ENCODE peak calls at places on chromosome 6, in six cellular contexts. One of them, this sample, is unnamed.
A peak's percentile ranks its signal among the peaks of the same experiment; 100 is the strongest.

GRCh38 chr6:149501201-149501600 is 16.4 kb upstream of the ZC3H12D start:
- DNase-seq in left ventricle myocardium inferior: no peak
- DNase-seq in GM06990: no peak
- DNase-seq in IMR-90: no peak
- DNase-seq in transverse colon: no peak
- DNase-seq in cardiac muscle cell: no peak
- DNase-seq in this sample: no peak

GRCh38 chr6:11121851-11122250 is 10.3 kb upstream of the ERVFRD-1 start:
- DNase-seq in cardiac muscle cell: peak; percentile 40
- DNase-seq in transverse colon: no peak
- DNase-seq in left ventricle myocardium inferior: no peak
- DNase-seq in IMR-90: no peak
- DNase-seq in GM06990: no peak
- DNase-seq in this sample: no peak

GRCh38 chr6:109743739-109744138 is 52.6 kb downstream of the FIG4 start:
- DNase-seq in transverse colon: no peak
- DNase-seq in cardiac muscle cell: peak; percentile 44
- DNase-seq in left ventricle myocardium inferior: no peak
- DNase-seq in GM06990: no peak
- DNase-seq in IMR-90: peak; percentile 87
- DNase-seq in this sample: no peak

GRCh38 chr6:5634525-5634924 is 372.2 kb downstream of the NRN1 start:
- DNase-seq in left ventricle myocardium inferior: no peak
- DNase-seq in cardiac muscle cell: peak; percentile 50
- DNase-seq in transverse colon: no peak
- DNase-seq in IMR-90: peak; percentile 8
- DNase-seq in GM06990: no peak
- DNase-seq in this sample: peak; percentile 35

GRCh38 chr6:82554706-82555105 is 191.1 kb downstream of the TPBG start:
- DNase-seq in GM06990: no peak
- DNase-seq in IMR-90: no peak
- DNase-seq in left ventricle myocardium inferior: no peak
- DNase-seq in cardiac muscle cell: no peak
- DNase-seq in transverse colon: no peak
- DNase-seq in this sample: no peak

GRCh38 chr6:104539173-104539572 is 320.5 kb downstream of the HACE1 start:
- DNase-seq in IMR-90: no peak
- DNase-seq in left ventricle myocardium inferior: no peak
- DNase-seq in cardiac muscle cell: no peak
- DNase-seq in transverse colon: no peak
- DNase-seq in GM06990: no peak
- DNase-seq in this sample: no peak

GRCh38 chr6:52390361-52390727 is 28.4 kb downstream of the PAQR8 start:
- DNase-seq in GM06990: no peak
- DNase-seq in left ventricle myocardium inferior: no peak
- DNase-seq in cardiac muscle cell: peak; percentile 59
- DNase-seq in transverse colon: no peak
- DNase-seq in IMR-90: peak; percentile 73
- DNase-seq in this sample: no peak

GRCh38 chr6:113659762-113660404 is 197.3 kb upstream of the MARCKS start:
- DNase-seq in cardiac muscle cell: no peak
- DNase-seq in IMR-90: no peak
- DNase-seq in GM06990: no peak
- DNase-seq in left ventricle myocardium inferior: no peak
- DNase-seq in transverse colon: no peak
- DNase-seq in this sample: no peak

GRCh38 chr6:119204744-119205143 is 126.3 kb upstream of the FAM184A start:
- DNase-seq in cardiac muscle cell: no peak
- DNase-seq in transverse colon: no peak
- DNase-seq in left ventricle myocardium inferior: no peak
- DNase-seq in GM06990: no peak
- DNase-seq in IMR-90: no peak
- DNase-seq in this sample: no peak

GRCh38 chr6:140346461-140346860 is 972.0 kb upstream of the CITED2 start:
- DNase-seq in IMR-90: peak; percentile 26
- DNase-seq in GM06990: no peak
- DNase-seq in left ventricle myocardium inferior: no peak
- DNase-seq in transverse colon: no peak
- DNase-seq in cardiac muscle cell: peak; percentile 35
- DNase-seq in this sample: no peak

GRCh38 chr6:1554881-1555569 is 54.7 kb upstream of the FOXC1 start:
- DNase-seq in left ventricle myocardium inferior: peak; percentile 77
- DNase-seq in IMR-90: peak; percentile 32
- DNase-seq in GM06990: no peak
- DNase-seq in cardiac muscle cell: peak; percentile 76
- DNase-seq in transverse colon: peak; percentile 71
- DNase-seq in this sample: peak; percentile 65

GRCh38 chr6:108651781-108652227 is 91.1 kb downstream of the FOXO3 start:
- DNase-seq in GM06990: no peak
- DNase-seq in transverse colon: no peak
- DNase-seq in left ventricle myocardium inferior: peak; percentile 36
- DNase-seq in IMR-90: peak; percentile 92
- DNase-seq in cardiac muscle cell: peak; percentile 79
- DNase-seq in this sample: peak; percentile 86

GRCh38 chr6:8686077-8686476 is 250.7 kb upstream of the SLC35B3 start:
- DNase-seq in GM06990: no peak
- DNase-seq in cardiac muscle cell: no peak
- DNase-seq in left ventricle myocardium inferior: no peak
- DNase-seq in transverse colon: no peak
- DNase-seq in IMR-90: no peak
- DNase-seq in this sample: no peak

GRCh38 chr6:34237722-34238506 is 1.2 kb downstream of the HMGA1 start:
- DNase-seq in GM06990: peak; percentile 85
- DNase-seq in left ventricle myocardium inferior: no peak
- DNase-seq in IMR-90: peak; percentile 33
- DNase-seq in transverse colon: peak; percentile 68
- DNase-seq in cardiac muscle cell: peak; percentile 32
- DNase-seq in this sample: no peak

GRCh38 chr6:24522090-24522820 is 27.5 kb downstream of the ALDH5A1 start:
- DNase-seq in cardiac muscle cell: peak; percentile 36
- DNase-seq in GM06990: peak; percentile 62
- DNase-seq in transverse colon: no peak
- DNase-seq in left ventricle myocardium inferior: no peak
- DNase-seq in IMR-90: peak; percentile 17
- DNase-seq in this sample: no peak

GRCh38 chr6:157265630-157266029 is 57.7 kb downstream of the TMEM242 start:
- DNase-seq in transverse colon: no peak
- DNase-seq in IMR-90: no peak
- DNase-seq in left ventricle myocardium inferior: no peak
- DNase-seq in cardiac muscle cell: no peak
- DNase-seq in GM06990: no peak
- DNase-seq in this sample: no peak

GRCh38 chr6:124799638-124800037 is 162.6 kb upstream of the RNF217 start:
- DNase-seq in GM06990: no peak
- DNase-seq in left ventricle myocardium inferior: no peak
- DNase-seq in cardiac muscle cell: no peak
- DNase-seq in IMR-90: no peak
- DNase-seq in transverse colon: no peak
- DNase-seq in this sample: no peak

GRCh38 chr6:17482711-17483110 is 89.3 kb downstream of the CAP2 start:
- DNase-seq in left ventricle myocardium inferior: no peak
- DNase-seq in GM06990: no peak
- DNase-seq in transverse colon: no peak
- DNase-seq in IMR-90: no peak
- DNase-seq in cardiac muscle cell: no peak
- DNase-seq in this sample: no peak

GRCh38 chr6:72616406-72617015 is 5.4 kb upstream of the KCNQ5 start:
- DNase-seq in cardiac muscle cell: peak; percentile 69
- DNase-seq in transverse colon: no peak
- DNase-seq in IMR-90: peak; percentile 60
- DNase-seq in GM06990: no peak
- DNase-seq in left ventricle myocardium inferior: no peak
- DNase-seq in this sample: no peak

GRCh38 chr6:52503853-52504777 is 72.7 kb downstream of the TRAM2 start:
- DNase-seq in GM06990: no peak
- DNase-seq in transverse colon: peak; percentile 97
- DNase-seq in IMR-90: peak; percentile 72
- DNase-seq in left ventricle myocardium inferior: peak; percentile 90
- DNase-seq in cardiac muscle cell: peak; percentile 71
- DNase-seq in this sample: peak; percentile 99

GRCh38 chr6:540490-540889 is 116.4 kb downstream of the HUS1B start:
- DNase-seq in left ventricle myocardium inferior: no peak
- DNase-seq in transverse colon: no peak
- DNase-seq in IMR-90: no peak
- DNase-seq in GM06990: no peak
- DNase-seq in cardiac muscle cell: no peak
- DNase-seq in this sample: no peak

GRCh38 chr6:168209420-168209819 is 110.2 kb downstream of the DACT2 start:
- DNase-seq in IMR-90: no peak
- DNase-seq in cardiac muscle cell: no peak
- DNase-seq in transverse colon: no peak
- DNase-seq in GM06990: no peak
- DNase-seq in left ventricle myocardium inferior: no peak
- DNase-seq in this sample: no peak

DNA sequence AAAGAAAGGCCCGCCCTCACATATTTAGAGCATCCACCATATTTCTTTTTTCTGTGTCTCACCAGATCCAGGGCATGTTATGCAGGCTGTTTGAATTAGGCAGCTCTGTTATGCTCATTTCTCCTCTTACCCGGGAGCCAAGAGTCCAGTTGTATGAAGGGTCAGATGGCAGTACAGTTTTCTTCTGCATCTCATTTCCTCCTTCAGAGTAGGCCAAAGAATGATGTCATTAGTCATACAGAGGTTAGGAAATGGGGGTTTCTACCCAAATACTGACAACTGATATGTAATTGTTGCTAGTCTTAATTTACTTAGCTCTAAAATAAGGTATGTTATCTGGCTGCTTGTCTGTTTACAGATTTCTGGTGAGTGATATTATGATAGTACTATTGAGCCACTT is 130.8 kb downstream of the SOBP start:
- DNase-seq in left ventricle myocardium inferior: no peak
- DNase-seq in cardiac muscle cell: peak; percentile 27
- DNase-seq in GM06990: no peak
- DNase-seq in transverse colon: no peak
- DNase-seq in IMR-90: peak; percentile 39
- DNase-seq in this sample: no peak
- H3K4me3 ChIP-seq in left ventricle myocardium inferior: no peak overlapping the region
- H3K4me3 ChIP-seq in cardiac muscle cell: no peak overlapping the region
- H3K4me3 ChIP-seq in GM06990: no peak overlapping the region
- H3K4me3 ChIP-seq in transverse colon: no peak overlapping the region
- H3K4me3 ChIP-seq in IMR-90: no peak overlapping the region
- H3K4me3 ChIP-seq in this sample: no peak overlapping the region

GRCh38 chr6:166441641-166442078 is 58.9 kb upstream of the MPC1 start:
- DNase-seq in GM06990: no peak
- DNase-seq in left ventricle myocardium inferior: no peak
- DNase-seq in IMR-90: no peak
- DNase-seq in transverse colon: no peak
- DNase-seq in cardiac muscle cell: no peak
- DNase-seq in this sample: no peak
- TF ChIP-seq CTCF in GM06990: peak; percentile 34
- TF ChIP-seq CTCF in left ventricle myocardium inferior: no peak
- TF ChIP-seq CTCF in IMR-90: no peak
- TF ChIP-seq CTCF in transverse colon: no peak
- TF ChIP-seq CTCF in cardiac muscle cell: no peak
- TF ChIP-seq CTCF in this sample: no peak

GRCh38 chr6:160035241-160035640 is 66.4 kb downstream of the IGF2R start:
- DNase-seq in transverse colon: no peak
- DNase-seq in GM06990: no peak
- DNase-seq in cardiac muscle cell: no peak
- DNase-seq in IMR-90: no peak
- DNase-seq in left ventricle myocardium inferior: no peak
- DNase-seq in this sample: no peak

GRCh38 chr6:160034346-160034930 is 65.6 kb downstream of the IGF2R start:
- DNase-seq in GM06990: no peak
- DNase-seq in left ventricle myocardium inferior: no peak
- DNase-seq in cardiac muscle cell: no peak
- DNase-seq in transverse colon: no peak
- DNase-seq in IMR-90: no peak
- DNase-seq in this sample: no peak

GRCh38 chr6:160031442-160031841 is 62.6 kb downstream of the IGF2R start:
- DNase-seq in IMR-90: peak; percentile 63
- DNase-seq in GM06990: no peak
- DNase-seq in left ventricle myocardium inferior: no peak
- DNase-seq in transverse colon: no peak
- DNase-seq in cardiac muscle cell: peak; percentile 35
- DNase-seq in this sample: no peak

GRCh38 chr6:160030103-160030502 is 61.2 kb downstream of the IGF2R start:
- DNase-seq in transverse colon: peak; percentile 71
- DNase-seq in cardiac muscle cell: peak; percentile 96
- DNase-seq in left ventricle myocardium inferior: peak; percentile 90
- DNase-seq in IMR-90: peak; percentile 97
- DNase-seq in GM06990: no peak
- DNase-seq in this sample: peak; percentile 89

DNA sequence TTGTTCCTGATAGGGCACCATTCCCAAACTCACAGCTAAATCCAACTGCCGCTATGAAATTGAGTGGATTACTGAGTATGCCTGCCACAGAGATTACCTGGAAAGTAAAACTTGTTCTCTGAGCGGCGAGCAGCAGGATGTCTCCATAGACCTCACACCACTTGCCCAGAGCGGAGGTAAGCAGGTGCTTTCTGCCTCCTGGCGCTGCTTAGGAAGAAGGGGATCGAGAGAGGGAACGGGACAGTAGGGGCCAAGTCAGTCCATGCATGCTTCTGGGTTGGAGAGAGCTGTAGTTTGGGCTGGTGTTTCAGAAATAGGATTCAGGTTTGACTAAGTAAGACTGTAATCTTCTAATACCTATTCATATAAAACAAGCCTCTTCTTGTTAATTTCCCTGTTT is 63.7 kb downstream of the IGF2R start:
- DNase-seq in left ventricle myocardium inferior: no peak
- DNase-seq in cardiac muscle cell: no peak
- DNase-seq in IMR-90: no peak
- DNase-seq in GM06990: no peak
- DNase-seq in transverse colon: no peak
- DNase-seq in this sample: no peak
- H3K36me3 ChIP-seq in left ventricle myocardium inferior: peaks cover 57% of the 10 kb centered on the region
- H3K36me3 ChIP-seq in cardiac muscle cell: peaks cover 35% of the 10 kb centered on the region
- H3K36me3 ChIP-seq in IMR-90: peaks cover 56% of the 10 kb centered on the region
- H3K36me3 ChIP-seq in GM06990: peaks cover 37% of the 10 kb centered on the region
- H3K36me3 ChIP-seq in transverse colon: peaks cover 31% of the 10 kb centered on the region
- H3K36me3 ChIP-seq in this sample: no peaks in the 10 kb centered on the region

GRCh38 chr6:89471287-89471867 is 38.4 kb downstream of the ANKRD6 start:
- DNase-seq in GM06990: no peak
- DNase-seq in IMR-90: no peak
- DNase-seq in left ventricle myocardium inferior: no peak
- DNase-seq in cardiac muscle cell: peak; percentile 36
- DNase-seq in transverse colon: no peak
- DNase-seq in this sample: no peak

GRCh38 chr6:89475106-89475505 is 42.2 kb downstream of the ANKRD6 start:
- DNase-seq in GM06990: no peak
- DNase-seq in IMR-90: no peak
- DNase-seq in transverse colon: no peak
- DNase-seq in cardiac muscle cell: no peak
- DNase-seq in left ventricle myocardium inferior: no peak
- DNase-seq in this sample: no peak

GRCh38 chr6:89479902-89480301 is 47.0 kb downstream of the ANKRD6 start:
- DNase-seq in GM06990: no peak
- DNase-seq in IMR-90: no peak
- DNase-seq in left ventricle myocardium inferior: no peak
- DNase-seq in transverse colon: no peak
- DNase-seq in cardiac muscle cell: no peak
- DNase-seq in this sample: no peak

DNA sequence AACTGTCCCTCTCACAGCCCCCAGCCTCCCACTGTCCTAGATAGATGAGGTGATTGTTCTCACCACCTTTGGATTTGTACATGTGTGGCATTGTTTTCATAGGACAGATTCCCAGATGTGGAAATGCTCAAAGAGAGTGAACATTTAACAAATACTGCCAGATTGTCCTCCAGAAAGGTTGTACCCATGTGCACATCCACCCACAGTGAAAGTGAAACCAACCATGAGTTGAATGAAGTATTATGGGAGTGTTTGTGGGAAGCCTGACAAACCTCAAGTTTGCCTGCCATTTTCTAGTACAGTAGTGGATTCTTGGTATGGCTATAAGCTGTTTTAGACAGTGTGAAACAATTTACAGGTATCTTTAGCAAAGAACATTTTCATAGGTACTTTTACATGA is 42.7 kb downstream of the ANKRD6 start:
- DNase-seq in cardiac muscle cell: peak; percentile 37
- DNase-seq in transverse colon: no peak
- DNase-seq in left ventricle myocardium inferior: no peak
- DNase-seq in GM06990: peak; percentile 7
- DNase-seq in IMR-90: no peak
- DNase-seq in this sample: no peak
- H3K4me3 ChIP-seq in cardiac muscle cell: no peak overlapping the region
- H3K4me3 ChIP-seq in transverse colon: no peak overlapping the region
- H3K4me3 ChIP-seq in left ventricle myocardium inferior: peak overlapping the region; percentile 13
- H3K4me3 ChIP-seq in GM06990: no peak overlapping the region
- H3K4me3 ChIP-seq in IMR-90: no peak overlapping the region
- H3K4me3 ChIP-seq in this sample: no peak overlapping the region

This sample was measured in gastrocnemius medialis.